ENCODE peak calls at places on chromosomes 16 and 17, in six cellular contexts. One of them, this sample, is unnamed.

GRCh38 chr16:71855937-71856662 is 10.3 kb downstream of the ATXN1L start:
- DNase-seq in ovary: no peak
- DNase-seq in thoracic aorta: no peak
- DNase-seq in H1: no peak
- DNase-seq in DND-41: no peak
- DNase-seq in AG10803: no peak
- DNase-seq in this sample: no peak

GRCh38 chr17:58525239-58525638 is 10.8 kb upstream of the MTMR4 start:
- DNase-seq in ovary: peak; percentile 50
- DNase-seq in thoracic aorta: peak; percentile 31
- DNase-seq in H1: no peak
- DNase-seq in DND-41: no peak
- DNase-seq in AG10803: peak; percentile 92
- DNase-seq in this sample: peak; percentile 94

GRCh38 chr17:59296190-59296589 is 35.3 kb upstream of the YPEL2 start:
- DNase-seq in ovary: no peak
- DNase-seq in thoracic aorta: no peak
- DNase-seq in H1: no peak
- DNase-seq in DND-41: no peak
- DNase-seq in AG10803: no peak
- DNase-seq in this sample: peak; percentile 5

GRCh38 chr16:24853830-24854229 is 8.1 kb downstream of the SLC5A11 start:
- DNase-seq in ovary: peak; percentile 49
- DNase-seq in thoracic aorta: no peak
- DNase-seq in H1: no peak
- DNase-seq in DND-41: no peak
- DNase-seq in AG10803: peak; percentile 25
- DNase-seq in this sample: peak; percentile 53

GRCh38 chr17:3693829-3694231 is 2.1 kb downstream of the P2RX5 start:
- DNase-seq in ovary: no peak
- DNase-seq in thoracic aorta: no peak
- DNase-seq in H1: no peak
- DNase-seq in DND-41: no peak
- DNase-seq in AG10803: no peak
- DNase-seq in this sample: no peak

GRCh38 chr16:23679274-23679985 is 741 bp downstream of the PLK1 start:
- DNase-seq in ovary: no peak
- DNase-seq in thoracic aorta: no peak
- DNase-seq in H1: no peak
- DNase-seq in DND-41: peak; percentile 57
- DNase-seq in AG10803: no peak
- DNase-seq in this sample: peak; percentile 25

GRCh38 chr16:65222049-65222448 is 100.2 kb upstream of the CDH11 start:
- DNase-seq in ovary: no peak
- DNase-seq in thoracic aorta: no peak
- DNase-seq in H1: no peak
- DNase-seq in DND-41: no peak
- DNase-seq in AG10803: no peak
- DNase-seq in this sample: no peak

GRCh38 chr16:24102120-24102740 is 153.9 kb upstream of the CACNG3 start:
- DNase-seq in ovary: no peak
- DNase-seq in thoracic aorta: no peak
- DNase-seq in H1: no peak
- DNase-seq in DND-41: no peak
- DNase-seq in AG10803: no peak
- DNase-seq in this sample: no peak

GRCh38 chr16:22366371-22366770 is 8.0 kb downstream of the CDR2 start:
- DNase-seq in ovary: no peak
- DNase-seq in thoracic aorta: no peak
- DNase-seq in H1: no peak
- DNase-seq in DND-41: no peak
- DNase-seq in AG10803: no peak
- DNase-seq in this sample: no peak

GRCh38 chr16:590165-590874 is 454 bp downstream of the RAB40C start:
- DNase-seq in ovary: peak; percentile 62
- DNase-seq in thoracic aorta: no peak
- DNase-seq in H1: no peak
- DNase-seq in DND-41: no peak
- DNase-seq in AG10803: peak; percentile 50
- DNase-seq in this sample: peak; percentile 87

GRCh38 chr16:89023621-89024511 is 46.9 kb upstream of the CBFA2T3 start:
- DNase-seq in ovary: no peak
- DNase-seq in thoracic aorta: no peak
- DNase-seq in H1: no peak
- DNase-seq in DND-41: no peak
- DNase-seq in AG10803: no peak
- DNase-seq in this sample: no peak

GRCh38 chr17:71948703-71949422 is 172.0 kb upstream of the SOX9 start:
- DNase-seq in ovary: no peak
- DNase-seq in thoracic aorta: no peak
- DNase-seq in H1: no peak
- DNase-seq in DND-41: no peak
- DNase-seq in AG10803: peak; percentile 23
- DNase-seq in this sample: peak; percentile 40

GRCh38 chr17:64243340-64243739 is 19.7 kb downstream of the TEX2 start:
- DNase-seq in ovary: no peak
- DNase-seq in thoracic aorta: no peak
- DNase-seq in H1: no peak
- DNase-seq in DND-41: no peak
- DNase-seq in AG10803: no peak
- DNase-seq in this sample: no peak

GRCh38 chr17:81871387-81872120 is 417 bp upstream of the ARHGDIA start:
- DNase-seq in ovary: peak; percentile 96
- DNase-seq in thoracic aorta: peak; percentile 80
- DNase-seq in H1: no peak
- DNase-seq in DND-41: peak; percentile 94
- DNase-seq in AG10803: peak; percentile 89
- DNase-seq in this sample: peak; percentile 96

GRCh38 chr17:77535892-77536291 is 395.1 kb downstream of the SEC14L1 start:
- DNase-seq in ovary: no peak
- DNase-seq in thoracic aorta: no peak
- DNase-seq in H1: no peak
- DNase-seq in DND-41: no peak
- DNase-seq in AG10803: no peak
- DNase-seq in this sample: no peak

GRCh38 chr17:57579245-57579644 is 165.9 kb downstream of the CCDC182 start:
- DNase-seq in ovary: no peak
- DNase-seq in thoracic aorta: no peak
- DNase-seq in H1: no peak
- DNase-seq in DND-41: no peak
- DNase-seq in AG10803: no peak
- DNase-seq in this sample: no peak

GRCh38 chr16:79651363-79651762 is 50.8 kb upstream of the MAF start:
- DNase-seq in ovary: peak; percentile 39
- DNase-seq in thoracic aorta: peak; percentile 29
- DNase-seq in H1: no peak
- DNase-seq in DND-41: no peak
- DNase-seq in AG10803: peak; percentile 29
- DNase-seq in this sample: no peak

GRCh38 chr17:16465861-16466338 is 26.1 kb downstream of the LRRC75A start:
- DNase-seq in ovary: no peak
- DNase-seq in thoracic aorta: no peak
- DNase-seq in H1: no peak
- DNase-seq in DND-41: no peak
- DNase-seq in AG10803: no peak
- DNase-seq in this sample: no peak

GRCh38 chr16:81467072-81467471 is 22.5 kb downstream of the CMIP start:
- DNase-seq in ovary: no peak
- DNase-seq in thoracic aorta: no peak
- DNase-seq in H1: no peak
- DNase-seq in DND-41: no peak
- DNase-seq in AG10803: no peak
- DNase-seq in this sample: no peak
- H3K4me3 ChIP-seq in ovary: no peak overlapping the region
- H3K4me3 ChIP-seq in thoracic aorta: no peak overlapping the region
- H3K4me3 ChIP-seq in H1: no peak overlapping the region
- H3K4me3 ChIP-seq in DND-41: no peak overlapping the region
- H3K4me3 ChIP-seq in AG10803: no peak overlapping the region
- H3K4me3 ChIP-seq in this sample: no peak overlapping the region

DNA sequence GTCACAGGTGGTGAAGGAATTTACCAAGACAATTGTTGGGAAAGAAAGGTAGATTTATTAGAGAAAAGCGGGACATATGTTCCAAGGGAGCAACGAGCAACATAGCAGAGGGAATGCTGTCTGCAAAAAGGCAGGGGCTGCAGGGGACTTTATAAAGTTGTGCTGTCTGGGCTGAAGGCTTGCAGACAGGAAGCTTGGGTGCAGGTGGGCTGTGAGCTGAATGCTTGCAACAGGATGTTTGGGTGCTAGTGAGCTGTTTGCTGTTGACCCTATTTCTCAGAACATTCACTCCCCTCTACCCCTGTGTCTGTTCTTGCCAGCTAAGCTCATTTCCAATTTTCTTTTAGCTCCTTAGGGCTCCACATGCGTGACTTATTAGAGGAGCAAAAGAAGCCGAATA is 21.5 kb upstream of the NUP93 start:
- DNase-seq in ovary: no peak
- DNase-seq in thoracic aorta: no peak
- DNase-seq in H1: no peak
- DNase-seq in DND-41: peak; percentile 89
- DNase-seq in AG10803: no peak
- DNase-seq in this sample: no peak
- H3K4me3 ChIP-seq in ovary: no peak overlapping the region
- H3K4me3 ChIP-seq in thoracic aorta: no peak overlapping the region
- H3K4me3 ChIP-seq in H1: no peak overlapping the region
- H3K4me3 ChIP-seq in DND-41: peak overlapping the region; percentile 57
- H3K4me3 ChIP-seq in AG10803: no peak overlapping the region
- H3K4me3 ChIP-seq in this sample: no peak overlapping the region

GRCh38 chr16:4689864-4690704 is 3.3 kb upstream of the NUDT16L1 start:
- DNase-seq in ovary: peak; percentile 16
- DNase-seq in thoracic aorta: no peak
- DNase-seq in H1: no peak
- DNase-seq in DND-41: no peak
- DNase-seq in AG10803: no peak
- DNase-seq in this sample: no peak

GRCh38 chr16:4693296-4693955 is at the start of gene NUDT16L1:
- DNase-seq in ovary: peak; percentile 96
- DNase-seq in thoracic aorta: peak; percentile 77
- DNase-seq in H1: peak; percentile 81
- DNase-seq in DND-41: peak; percentile 96
- DNase-seq in AG10803: peak; percentile 92
- DNase-seq in this sample: peak; percentile 99

GRCh38 chr16:4690946-4691665 is 2.3 kb upstream of the NUDT16L1 start:
- DNase-seq in ovary: peak; percentile 24
- DNase-seq in thoracic aorta: no peak
- DNase-seq in H1: no peak
- DNase-seq in DND-41: no peak
- DNase-seq in AG10803: no peak
- DNase-seq in this sample: no peak

GRCh38 chr16:4692460-4693295 is 684 bp upstream of the NUDT16L1 start:
- DNase-seq in ovary: no peak
- DNase-seq in thoracic aorta: no peak
- DNase-seq in H1: no peak
- DNase-seq in DND-41: no peak
- DNase-seq in AG10803: no peak
- DNase-seq in this sample: no peak

DNA sequence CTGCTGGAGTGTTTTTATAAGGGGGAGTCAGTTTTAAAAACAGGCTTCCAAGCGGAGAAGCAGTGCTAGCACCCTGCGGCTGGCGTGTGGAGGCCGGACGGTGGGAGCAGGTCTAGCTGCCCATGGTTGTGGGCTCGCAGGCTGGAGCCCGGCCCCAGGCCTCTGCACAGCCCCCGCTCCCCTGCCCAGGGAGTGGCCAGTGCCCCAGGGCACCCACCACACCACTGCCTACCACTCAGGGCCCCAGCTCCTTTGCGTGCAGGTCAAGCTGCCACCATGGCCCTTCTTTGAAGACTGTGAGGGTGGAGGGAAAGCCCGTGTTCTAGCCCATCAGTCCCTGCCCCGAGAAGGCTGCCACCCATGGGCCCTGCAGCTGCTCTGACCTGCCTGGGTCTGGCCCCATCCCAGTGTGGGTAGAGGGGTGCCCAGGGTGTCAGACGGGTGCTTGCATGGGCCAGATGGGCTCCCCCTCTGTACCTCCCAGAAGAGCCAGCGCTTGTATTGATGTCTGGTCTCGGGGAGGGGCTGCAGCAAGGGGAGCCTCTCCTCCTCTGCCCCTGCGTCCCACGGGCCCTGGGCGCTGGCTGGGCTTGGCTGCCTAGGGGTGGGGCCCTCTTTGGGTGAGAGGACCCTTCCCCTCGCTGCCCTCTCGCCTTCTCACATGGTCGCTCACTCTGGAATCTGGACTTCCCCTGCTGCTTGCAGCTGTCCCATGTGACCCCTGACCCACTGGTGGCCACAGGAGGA is 1.5 kb upstream of the NUDT16L1 start:
- DNase-seq in ovary: no peak
- DNase-seq in thoracic aorta: no peak
- DNase-seq in H1: no peak
- DNase-seq in DND-41: no peak
- DNase-seq in AG10803: no peak
- DNase-seq in this sample: no peak
- H3K4me3 ChIP-seq in ovary: no peak overlapping the region
- H3K4me3 ChIP-seq in thoracic aorta: no peak overlapping the region
- H3K4me3 ChIP-seq in H1: no peak overlapping the region
- H3K4me3 ChIP-seq in DND-41: no peak overlapping the region
- H3K4me3 ChIP-seq in AG10803: no peak overlapping the region
- H3K4me3 ChIP-seq in this sample: no peak overlapping the region

GRCh38 chr17:8383143-8383974 is at the start of gene RPL26:
- DNase-seq in ovary: peak; percentile 96
- DNase-seq in thoracic aorta: peak; percentile 95
- DNase-seq in H1: peak; percentile 97
- DNase-seq in DND-41: peak; percentile 97
- DNase-seq in AG10803: peak; percentile 98
- DNase-seq in this sample: peak; percentile 100

GRCh38 chr17:8386841-8387240 is 3.8 kb upstream of the RPL26 start:
- DNase-seq in ovary: no peak
- DNase-seq in thoracic aorta: no peak
- DNase-seq in H1: no peak
- DNase-seq in DND-41: peak; percentile 71
- DNase-seq in AG10803: no peak
- DNase-seq in this sample: no peak

GRCh38 chr17:8382052-8382879 is 727 bp downstream of the RPL26 start:
- DNase-seq in ovary: no peak
- DNase-seq in thoracic aorta: no peak
- DNase-seq in H1: no peak
- DNase-seq in DND-41: no peak
- DNase-seq in AG10803: no peak
- DNase-seq in this sample: peak; percentile 38

GRCh38 chr17:8382880-8383142 is 182 bp downstream of the RPL26 start:
- DNase-seq in ovary: no peak
- DNase-seq in thoracic aorta: no peak
- DNase-seq in H1: no peak
- DNase-seq in DND-41: no peak
- DNase-seq in AG10803: no peak
- DNase-seq in this sample: no peak

DNA sequence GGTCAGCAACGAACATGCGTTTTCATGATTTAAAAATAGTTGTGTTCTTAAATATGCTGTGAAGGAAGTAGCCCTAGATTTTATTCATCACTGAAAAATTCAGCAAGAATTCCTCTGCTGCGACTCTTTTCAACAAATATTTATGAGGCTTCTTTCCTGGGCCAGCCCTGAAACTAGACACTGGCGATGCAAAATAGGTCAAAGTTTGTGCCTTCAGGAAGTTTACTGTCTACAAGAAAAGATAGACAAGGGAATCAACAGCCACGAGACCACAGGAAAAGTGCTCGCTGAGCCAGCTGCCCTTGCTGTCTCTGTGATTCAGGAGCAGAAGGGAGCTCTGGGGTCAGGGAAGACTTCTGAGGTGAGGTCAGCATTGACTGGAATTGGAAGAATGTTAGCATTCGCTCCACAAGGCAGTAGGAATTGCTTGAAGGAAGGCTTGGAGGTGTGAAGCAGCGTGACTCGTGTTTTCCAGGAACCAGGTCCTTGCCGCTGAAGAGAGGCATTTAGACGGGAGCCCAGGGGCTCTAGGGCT is 1.9 kb upstream of the RPL26 start:
- DNase-seq in ovary: no peak
- DNase-seq in thoracic aorta: no peak
- DNase-seq in H1: peak; percentile 58
- DNase-seq in DND-41: no peak
- DNase-seq in AG10803: peak; percentile 95
- DNase-seq in this sample: peak; percentile 70
- H3K4me3 ChIP-seq in ovary: no peak overlapping the region
- H3K4me3 ChIP-seq in thoracic aorta: no peak overlapping the region
- H3K4me3 ChIP-seq in H1: peak overlapping the region; percentile 100
- H3K4me3 ChIP-seq in DND-41: peak overlapping the region; percentile 97
- H3K4me3 ChIP-seq in AG10803: peak overlapping the region; percentile 92
- H3K4me3 ChIP-seq in this sample: peak overlapping the region; percentile 100

This sample was measured in adipocyte.